ENCODE peak calls at places on chromosome 9, in seven cellular contexts. Q is A549; M is transverse colon; E is testis; N is small intestine; V is thyroid gland; A is naive thymus-derived CD4-positive, alpha-beta T cell. S is an unnamed sample.
A peak's percentile ranks its signal among the peaks of the same experiment; 100 is the strongest.

GRCh38 chr9:21455320-21455719 is 15.1 kb downstream of the IFNA1 start:
- DNase-seq in A (peak; percentile 19), Q (peak; percentile 12), M (peak; percentile 16), V (no peak), E (peak; percentile 49), N (peak; percentile 24), S (no peak)

GRCh38 chr9:97889941-97890557 is 32.3 kb downstream of the TRMO start:
- DNase-seq in E (peak; percentile 49), A (peak; percentile 40), Q (peak; percentile 46), M (peak; percentile 37), V (peak; percentile 36), N (peak; percentile 25), S (no peak)

GRCh38 chr9:93096131-93096802 is at the start of gene CARD19:
- DNase-seq in M (peak; percentile 78), V (peak; percentile 77), A (peak; percentile 45), Q (peak; percentile 55), E (peak; percentile 66), N (peak; percentile 61), S (no peak)

GRCh38 chr9:93697352-93698139 is 121.2 kb downstream of the PHF2 start:
- DNase-seq in V (peak; percentile 37), A (no peak), M (no peak), N (no peak), E (no peak), Q (no peak), S (no peak)

GRCh38 chr9:34646211-34647083 is at the start of gene GALT:
- DNase-seq in N (peak; percentile 97), V (peak; percentile 98), Q (peak; percentile 97), M (peak; percentile 98), A (peak; percentile 82), E (peak; percentile 96), S (peak; percentile 89)

GRCh38 chr9:13175732-13176131 is 103.8 kb downstream of the MPDZ start:
- DNase-seq in M (no peak), E (no peak), A (no peak), Q (no peak), N (peak; percentile 61), V (no peak), S (no peak)

GRCh38 chr9:94018628-94019027 is 63.5 kb upstream of the BARX1 start:
- DNase-seq in V (no peak), A (no peak), N (no peak), E (no peak), M (no peak), Q (no peak), S (no peak)

GRCh38 chr9:13386935-13387667 is 107.6 kb upstream of the MPDZ start:
- DNase-seq in E (peak; percentile 15), Q (no peak), M (no peak), V (no peak), N (no peak), A (no peak), S (no peak)

GRCh38 chr9:134944351-134944802 is 26.7 kb upstream of the FCN1 start:
- DNase-seq in A (no peak), M (no peak), N (no peak), Q (no peak), V (no peak), E (peak; percentile 63), S (no peak)

GRCh38 chr9:36900856-36901220 is 133.2 kb downstream of the PAX5 start:
- DNase-seq in E (no peak), V (no peak), N (no peak), Q (no peak), M (no peak), A (no peak), S (no peak)

GRCh38 chr9:36901528-36901927 is 132.5 kb downstream of the PAX5 start:
- DNase-seq in Q (no peak), E (no peak), M (no peak), V (no peak), N (no peak), A (no peak), S (no peak)

GRCh38 chr9:36902063-36902735 is 131.9 kb downstream of the PAX5 start:
- DNase-seq in V (no peak), M (no peak), A (no peak), N (no peak), E (no peak), Q (no peak), S (no peak)

GRCh38 chr9:36903541-36904435 is 130.3 kb downstream of the PAX5 start:
- DNase-seq in A (no peak), N (no peak), V (no peak), M (no peak), Q (no peak), E (no peak), S (no peak)

GRCh38 chr9:36902861-36903524 is 131.1 kb downstream of the PAX5 start:
- DNase-seq in E (no peak), N (no peak), V (no peak), A (no peak), Q (no peak), M (no peak), S (no peak)
- H3K27ac ChIP-seq in E (no peak overlapping the region), N (no peak overlapping the region), V (no peak overlapping the region), A (no peak overlapping the region), Q (no peak overlapping the region), M (no peak overlapping the region), S (no peak overlapping the region)

GRCh38 chr9:132731230-132731629 is 61.0 kb downstream of the GTF3C4 start:
- DNase-seq in A (no peak), M (peak; percentile 38), N (peak; percentile 24), E (no peak), V (no peak), Q (no peak), S (no peak)
- H3K27ac ChIP-seq in A (no peak overlapping the region), M (no peak overlapping the region), N (no peak overlapping the region), E (no peak overlapping the region), V (no peak overlapping the region), Q (no peak overlapping the region), S (no peak overlapping the region)

GRCh38 chr9:110895141-110895912 is 142.9 kb downstream of the LPAR1 start:
- DNase-seq in N (no peak), M (peak; percentile 16), V (peak; percentile 49), E (peak; percentile 73), A (no peak), Q (no peak), S (no peak)
- H3K27ac ChIP-seq in N (no peak overlapping the region), M (peak overlapping the region; percentile 33), V (peak overlapping the region; percentile 51), E (no peak overlapping the region), A (no peak overlapping the region), Q (peak overlapping the region; percentile 45), S (no peak overlapping the region)

GRCh38 chr9:126301196-126301595 is 25.4 kb upstream of the MVB12B start:
- DNase-seq in V (no peak), A (no peak), M (no peak), Q (no peak), E (no peak), N (no peak), S (no peak)
- H3K27ac ChIP-seq in V (no peak overlapping the region), A (no peak overlapping the region), M (no peak overlapping the region), Q (no peak overlapping the region), E (no peak overlapping the region), N (no peak overlapping the region), S (peak overlapping the region; percentile 28)

GRCh38 chr9:133910855-133911514 is 81.1 kb downstream of the VAV2 start:
- DNase-seq in A (no peak), M (no peak), V (no peak), E (no peak), N (peak; percentile 56), Q (no peak), S (no peak)
- H3K27ac ChIP-seq in A (no peak overlapping the region), M (no peak overlapping the region), V (no peak overlapping the region), E (no peak overlapping the region), N (no peak overlapping the region), Q (no peak overlapping the region), S (no peak overlapping the region)

DNA sequence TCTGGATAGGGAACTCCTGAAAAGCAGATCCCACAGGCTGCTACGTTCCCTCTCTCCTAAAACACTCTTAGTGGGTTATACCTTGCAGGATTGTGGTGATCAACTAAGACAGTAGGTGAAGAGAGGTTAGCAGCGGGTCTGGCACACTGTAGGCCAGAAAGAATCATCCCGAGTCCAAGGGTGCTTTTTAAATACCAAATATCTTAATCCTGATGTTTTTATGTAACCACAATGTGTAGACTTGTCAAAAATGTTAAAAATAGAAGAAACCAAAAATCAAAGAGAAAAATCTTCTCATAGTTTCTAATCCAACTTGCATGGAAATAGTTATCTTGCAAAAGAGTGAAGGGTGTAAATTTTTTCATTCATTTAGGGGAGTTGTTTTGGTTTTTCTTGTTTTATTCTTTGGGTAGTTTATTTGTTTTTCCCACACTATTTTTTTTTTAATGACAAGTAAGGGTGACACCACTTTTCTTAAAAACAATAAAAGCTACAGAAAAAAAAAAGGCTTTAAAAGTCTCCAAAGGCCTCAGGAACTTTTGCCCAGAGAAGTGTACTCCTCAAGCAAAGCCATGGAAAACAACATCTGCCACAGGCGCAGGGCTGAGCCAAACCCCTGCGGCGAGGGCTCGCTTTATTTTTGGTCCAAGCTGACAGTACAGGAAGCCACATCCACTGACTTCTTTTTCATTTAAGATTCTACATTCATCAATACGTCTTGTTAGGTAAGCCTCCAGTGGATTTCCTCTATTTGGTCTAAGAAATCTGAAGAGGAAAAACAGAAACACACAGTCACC is 52.1 kb upstream of the IFNK start:
- DNase-seq in M (no peak), A (no peak), Q (no peak), E (no peak), N (no peak), V (no peak), S (no peak)
- H3K27ac ChIP-seq in M (peak overlapping the region; percentile 33), A (no peak overlapping the region), Q (no peak overlapping the region), E (peak overlapping the region; percentile 2), N (no peak overlapping the region), V (no peak overlapping the region), S (peak overlapping the region; percentile 19)

DNA sequence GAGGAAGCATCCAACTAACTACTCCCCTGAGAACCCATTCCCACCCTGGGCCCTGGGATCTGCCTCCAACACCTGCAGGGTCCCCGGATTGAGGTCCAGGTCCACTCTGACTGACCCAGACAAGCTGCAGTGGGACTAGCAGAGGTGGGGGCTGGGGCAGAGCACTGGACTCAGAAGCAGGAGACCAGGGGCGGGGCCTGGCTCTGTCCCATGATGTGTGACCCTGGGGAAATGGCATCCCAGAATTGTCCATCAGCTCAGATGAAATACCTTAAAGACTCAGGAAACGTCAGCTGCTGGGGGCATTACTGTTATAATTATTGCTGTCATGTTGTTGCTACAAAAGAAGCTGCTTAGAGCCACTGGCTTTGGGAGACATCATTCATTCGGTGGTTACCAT is 202.4 kb downstream of the C9orf50 start:
- DNase-seq in A (no peak), M (no peak), V (no peak), E (no peak), N (no peak), Q (no peak), S (no peak)
- H3K27ac ChIP-seq in A (no peak overlapping the region), M (no peak overlapping the region), V (no peak overlapping the region), E (no peak overlapping the region), N (no peak overlapping the region), Q (peak overlapping the region; percentile 98), S (no peak overlapping the region)

DNA sequence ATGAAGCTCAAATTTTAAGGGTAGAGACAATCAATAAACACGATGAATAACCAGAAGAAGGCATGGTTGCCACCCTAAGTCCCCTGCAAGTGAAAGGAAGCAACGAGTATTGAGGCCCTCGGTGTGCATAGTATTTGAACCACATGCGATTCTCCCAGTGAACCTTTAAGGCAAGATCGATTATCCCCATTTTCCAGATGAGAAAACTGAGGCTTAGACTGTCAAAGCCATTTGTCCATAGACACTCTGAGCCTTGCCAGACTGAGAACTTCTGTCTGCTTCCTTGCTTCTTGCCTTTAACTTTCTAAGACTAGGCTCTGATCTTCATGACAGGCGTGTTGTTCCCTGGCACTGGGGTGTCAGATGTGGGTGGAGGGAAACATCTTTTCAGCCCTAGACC is 58.2 kb downstream of the COL27A1 start:
- DNase-seq in A (no peak), Q (no peak), M (no peak), N (no peak), V (no peak), E (no peak), S (no peak)
- H3K27ac ChIP-seq in A (no peak overlapping the region), Q (no peak overlapping the region), M (no peak overlapping the region), N (no peak overlapping the region), V (no peak overlapping the region), E (no peak overlapping the region), S (no peak overlapping the region)

GRCh38 chr9:69283003-69283402 is 42.0 kb upstream of the ENTREP1 start:
- DNase-seq in Q (no peak), E (no peak), N (no peak), A (no peak), M (no peak), V (no peak), S (no peak)
- H3K27ac ChIP-seq in Q (no peak overlapping the region), E (no peak overlapping the region), N (no peak overlapping the region), A (no peak overlapping the region), M (no peak overlapping the region), V (peak overlapping the region; percentile 40), S (no peak overlapping the region)

S was measured in caudate nucleus.